ENCODE peak calls at places on chromosomes 11 and 22, in seven cellular contexts. One of them, this sample, is unnamed.

GRCh38 chr11:69938206-69938605 is 119.0 kb upstream of the FGF3 start:
- DNase-seq in astrocyte of the cerebellum: no peak
- DNase-seq in heart right ventricle: no peak
- DNase-seq in small intestine: no peak
- DNase-seq in ovary: no peak
- DNase-seq in mucosa of descending colon: no peak
- DNase-seq in NCI-H2171: no peak
- DNase-seq in this sample: no peak

GRCh38 chr11:2748061-2748813 is 48.4 kb upstream of the KCNQ1OT1 start:
- DNase-seq in mucosa of descending colon: peak
- DNase-seq in heart right ventricle: no peak
- DNase-seq in NCI-H2171: no peak
- DNase-seq in small intestine: no peak
- DNase-seq in ovary: no peak
- DNase-seq in astrocyte of the cerebellum: no peak
- DNase-seq in this sample: peak

GRCh38 chr11:1935156-1936071 is 11.7 kb upstream of the MRPL23 start:
- DNase-seq in NCI-H2171: no peak
- DNase-seq in small intestine: no peak
- DNase-seq in heart right ventricle: no peak
- DNase-seq in astrocyte of the cerebellum: no peak
- DNase-seq in ovary: no peak
- DNase-seq in mucosa of descending colon: peak
- DNase-seq in this sample: no peak

GRCh38 chr11:8604078-8604723 is 10.2 kb upstream of the STK33 start:
- DNase-seq in heart right ventricle: no peak
- DNase-seq in NCI-H2171: no peak
- DNase-seq in small intestine: peak
- DNase-seq in ovary: no peak
- DNase-seq in mucosa of descending colon: peak
- DNase-seq in astrocyte of the cerebellum: peak
- DNase-seq in this sample: peak

GRCh38 chr22:40342521-40342920 is 3.8 kb upstream of the ADSL start:
- DNase-seq in NCI-H2171: no peak
- DNase-seq in mucosa of descending colon: no peak
- DNase-seq in small intestine: no peak
- DNase-seq in heart right ventricle: no peak
- DNase-seq in astrocyte of the cerebellum: no peak
- DNase-seq in ovary: no peak
- DNase-seq in this sample: no peak

GRCh38 chr11:64729851-64730382 is 6.9 kb upstream of the NRXN2 start:
- DNase-seq in astrocyte of the cerebellum: no peak
- DNase-seq in ovary: peak
- DNase-seq in mucosa of descending colon: peak
- DNase-seq in heart right ventricle: no peak
- DNase-seq in NCI-H2171: no peak
- DNase-seq in small intestine: peak
- DNase-seq in this sample: no peak

GRCh38 chr11:122772945-122773344 is 65.4 kb upstream of the CRTAM start:
- DNase-seq in NCI-H2171: no peak
- DNase-seq in mucosa of descending colon: no peak
- DNase-seq in small intestine: no peak
- DNase-seq in astrocyte of the cerebellum: no peak
- DNase-seq in ovary: no peak
- DNase-seq in heart right ventricle: no peak
- DNase-seq in this sample: no peak

GRCh38 chr11:125940145-125940544 is 5.7 kb upstream of the VSIG10L2 start:
- DNase-seq in heart right ventricle: no peak
- DNase-seq in ovary: no peak
- DNase-seq in NCI-H2171: no peak
- DNase-seq in astrocyte of the cerebellum: no peak
- DNase-seq in mucosa of descending colon: no peak
- DNase-seq in small intestine: no peak
- DNase-seq in this sample: no peak

GRCh38 chr11:9462806-9463537 is 2.2 kb downstream of the ZNF143 start:
- DNase-seq in small intestine: no peak
- DNase-seq in NCI-H2171: no peak
- DNase-seq in heart right ventricle: no peak
- DNase-seq in mucosa of descending colon: no peak
- DNase-seq in ovary: no peak
- DNase-seq in astrocyte of the cerebellum: no peak
- DNase-seq in this sample: no peak

GRCh38 chr22:20803696-20804324 is 29.9 kb downstream of the SERPIND1 start:
- DNase-seq in astrocyte of the cerebellum: no peak
- DNase-seq in NCI-H2171: peak
- DNase-seq in mucosa of descending colon: peak
- DNase-seq in small intestine: peak
- DNase-seq in heart right ventricle: peak
- DNase-seq in ovary: no peak
- DNase-seq in this sample: peak

GRCh38 chr11:46127150-46127638 is 5.9 kb upstream of the PHF21A start:
- DNase-seq in heart right ventricle: peak
- DNase-seq in mucosa of descending colon: no peak
- DNase-seq in NCI-H2171: no peak
- DNase-seq in astrocyte of the cerebellum: no peak
- DNase-seq in ovary: no peak
- DNase-seq in small intestine: peak
- DNase-seq in this sample: peak